ENCODE peak calls at places on chromosomes 6 and 20, in eight cellular contexts. C is NCI-H774; X is NCI-H460; W is EL; Q is AG20443; P is germinal center; B is T follicular helper cell; M is CD4-positive, alpha-beta T cell. N is an unnamed sample.

GRCh38 chr6:47934023-47934422 is 152.2 kb downstream of the OPN5 start:
- DNase-seq in C (no peak), X (no peak), W (no peak), Q (no peak), P (no peak), B (no peak), M (no peak), N (no peak)

GRCh38 chr6:158121335-158121734 is 46.7 kb downstream of the SERAC1 start:
- DNase-seq in C (no peak), X (peak; percentile 14), W (no peak), Q (no peak), P (no peak), B (no peak), M (no peak), N (no peak)

GRCh38 chr6:156925718-156926607 is 148.8 kb downstream of the ARID1B start:
- DNase-seq in C (no peak), X (no peak), W (no peak), Q (no peak), P (no peak), B (no peak), M (no peak), N (no peak)

GRCh38 chr6:24902782-24903181 is 33.0 kb downstream of the RIPOR2 start:
- DNase-seq in C (no peak), X (no peak), W (peak; percentile 92), Q (peak; percentile 84), P (no peak), B (no peak), M (no peak), N (no peak)

GRCh38 chr6:114997813-114998292 is 655.0 kb upstream of the HS3ST5 start:
- DNase-seq in C (no peak), X (no peak), W (peak; percentile 18), Q (no peak), P (no peak), B (no peak), M (no peak), N (peak; percentile 14)

GRCh38 chr20:49725694-49726093 is 12.0 kb upstream of the B4GALT5 start:
- DNase-seq in C (no peak), X (no peak), W (no peak), Q (no peak), P (no peak), B (no peak), M (no peak), N (no peak)

GRCh38 chr6:14882394-14883073 is 363.3 kb upstream of the JARID2 start:
- DNase-seq in C (no peak), X (no peak), W (no peak), Q (no peak), P (no peak), B (no peak), M (no peak), N (no peak)

GRCh38 chr20:61361501-61361900 is 109.4 kb downstream of the CDH4 start:
- DNase-seq in C (no peak), X (no peak), W (no peak), Q (no peak), P (no peak), B (no peak), M (no peak), N (no peak)

GRCh38 chr6:24721461-24722215 is 2.7 kb upstream of the C6orf62 start:
- DNase-seq in C (peak; percentile 89), X (no peak), W (no peak), Q (peak; percentile 80), P (peak; percentile 65), B (peak; percentile 79), M (no peak), N (peak; percentile 61)

GRCh38 chr6:63805808-63806572 is 170.4 kb downstream of the PHF3 start:
- DNase-seq in C (peak; percentile 82), X (peak; percentile 87), W (peak; percentile 75), Q (peak; percentile 56), P (no peak), B (no peak), M (no peak), N (peak; percentile 14)

GRCh38 chr6:130322673-130323268 is 43.0 kb upstream of the TMEM200A start:
- DNase-seq in C (peak; percentile 63), X (peak; percentile 50), W (peak; percentile 68), Q (peak; percentile 54), P (peak; percentile 9), B (peak; percentile 38), M (peak; percentile 20), N (no peak)

GRCh38 chr6:42387336-42387735 is 64.4 kb downstream of the TRERF1 start:
- DNase-seq in C (no peak), X (no peak), W (no peak), Q (no peak), P (no peak), B (peak; percentile 36), M (no peak), N (no peak)

GRCh38 chr6:35494161-35494563 is 2.7 kb downstream of the TEAD3 start:
- DNase-seq in C (no peak), X (no peak), W (peak; percentile 60), Q (no peak), P (no peak), B (no peak), M (no peak), N (no peak)

GRCh38 chr20:13302647-13303425 is 81.8 kb downstream of the ISM1 start:
- DNase-seq in C (peak; percentile 32), X (peak; percentile 31), W (peak; percentile 35), Q (peak; percentile 53), P (peak; percentile 19), B (peak; percentile 16), M (peak; percentile 32), N (peak; percentile 44)

GRCh38 chr6:30687659-30688431 is 1.4 kb upstream of the PPP1R18 start:
- DNase-seq in C (no peak), X (no peak), W (peak; percentile 52), Q (peak; percentile 52), P (no peak), B (no peak), M (no peak), N (no peak)

GRCh38 chr6:127301199-127301700 is 34.6 kb downstream of the RNF146 start:
- DNase-seq in C (no peak), X (no peak), W (peak; percentile 14), Q (no peak), P (no peak), B (no peak), M (no peak), N (no peak)

GRCh38 chr6:22236626-22237414 is 60.0 kb downstream of the PRL start:
- DNase-seq in C (no peak), X (no peak), W (peak; percentile 91), Q (peak; percentile 68), P (no peak), B (no peak), M (no peak), N (peak; percentile 55)

GRCh38 chr6:166939276-166939816 is 17.0 kb downstream of the RNASET2 start:
- DNase-seq in C (no peak), X (no peak), W (no peak), Q (no peak), P (no peak), B (no peak), M (no peak), N (no peak)